ENCODE peak calls at places on chromosomes 16 and 17, in five cellular contexts. E is M059J; R is GDM1; Q is activated CD8-positive, alpha-beta memory T cell treated with anti-CD3 and anti-CD28 coated beads, Interleukin-2, amount 10 ng/mL, durations not matched to agents 7 days and 5 days; T is activated CD4-positive, alpha-beta T cell treated with anti-CD3 and anti-CD28 coated beads for 36 hours. Z is an unnamed sample.

GRCh38 chr17:82985436-82985820 is 94.0 kb upstream of the METRNL start:
- DNase-seq in E (no peak), R (no peak), Q (no peak), T (no peak), Z (no peak)

GRCh38 chr17:7769854-7770253 is 52.3 kb downstream of the DNAH2 start:
- DNase-seq in E (no peak), R (no peak), Q (no peak), T (no peak), Z (no peak)

GRCh38 chr16:66298006-66298405 is 68.5 kb upstream of the CDH5 start:
- DNase-seq in E (no peak), R (no peak), Q (peak; percentile 36), T (no peak), Z (no peak)

GRCh38 chr16:84156342-84156784 is 11.3 kb downstream of the DNAAF1 start:
- DNase-seq in E (peak; percentile 61), R (no peak), Q (no peak), T (no peak), Z (peak; percentile 24)

GRCh38 chr17:66268247-66268927 is 34.0 kb upstream of the PRKCA start:
- DNase-seq in E (peak; percentile 68), R (no peak), Q (no peak), T (no peak), Z (no peak)

GRCh38 chr17:59266748-59267147 is 46.4 kb downstream of the GDPD1 start:
- DNase-seq in E (no peak), R (no peak), Q (no peak), T (no peak), Z (no peak)

GRCh38 chr17:78532922-78533640 is 44.1 kb downstream of the DNAH17 start:
- DNase-seq in E (peak; percentile 84), R (no peak), Q (no peak), T (peak; percentile 61), Z (no peak)

GRCh38 chr17:50425682-50426471 is at the start of gene ACSF2:
- DNase-seq in E (peak; percentile 57), R (peak; percentile 58), Q (peak; percentile 82), T (peak; percentile 86), Z (peak; percentile 80)

GRCh38 chr16:50833929-50834328 is 92.0 kb downstream of the CYLD start:
- DNase-seq in E (no peak), R (no peak), Q (no peak), T (no peak), Z (no peak)

GRCh38 chr17:28317099-28317964 is 1.7 kb upstream of the TMEM97 start:
- DNase-seq in E (no peak), R (no peak), Q (no peak), T (no peak), Z (no peak)

GRCh38 chr16:12340151-12340733 is 363.7 kb downstream of the SNX29 start:
- DNase-seq in E (peak; percentile 83), R (no peak), Q (no peak), T (peak; percentile 58), Z (no peak)

GRCh38 chr16:17989255-17989654 is 347.3 kb downstream of the NPIPA8 start:
- DNase-seq in E (no peak), R (no peak), Q (no peak), T (no peak), Z (no peak)

GRCh38 chr17:62576382-62576781 is 51.1 kb upstream of the MRC2 start:
- DNase-seq in E (no peak), R (no peak), Q (no peak), T (no peak), Z (no peak)

GRCh38 chr17:33435716-33436301 is 142.7 kb upstream of the ASIC2 start:
- DNase-seq in E (peak; percentile 32), R (no peak), Q (no peak), T (no peak), Z (no peak)

GRCh38 chr17:73954981-73955380 is 248.5 kb upstream of the RPL38 start:
- DNase-seq in E (no peak), R (no peak), Q (no peak), T (no peak), Z (no peak)

GRCh38 chr17:2025220-2025621 is at the start of gene RTN4RL1:
- DNase-seq in E (peak; percentile 72), R (peak; percentile 66), Q (peak; percentile 77), T (peak; percentile 80), Z (peak; percentile 22)

GRCh38 chr16:85316321-85316919 is 204.1 kb upstream of the CIBAR2 start:
- DNase-seq in E (peak; percentile 47), R (peak; percentile 58), Q (peak; percentile 63), T (peak; percentile 77), Z (peak; percentile 69)

GRCh38 chr17:66564992-66565465 is 262.6 kb downstream of the PRKCA start:
- DNase-seq in E (peak; percentile 28), R (no peak), Q (peak; percentile 37), T (no peak), Z (no peak)

GRCh38 chr17:79563237-79564013 is 47.4 kb downstream of the RBFOX3 start:
- DNase-seq in E (peak; percentile 27), R (no peak), Q (no peak), T (no peak), Z (no peak)

GRCh38 chr17:7232114-7232513 is 2.2 kb downstream of the DVL2 start:
- DNase-seq in E (no peak), R (no peak), Q (no peak), T (no peak), Z (no peak)

GRCh38 chr17:38656959-38657823 is 17.6 kb downstream of the EPOP start:
- DNase-seq in E (no peak), R (no peak), Q (no peak), T (no peak), Z (peak; percentile 65)

GRCh38 chr16:85342348-85342747 is 230.1 kb upstream of the CIBAR2 start:
- DNase-seq in E (no peak), R (no peak), Q (no peak), T (no peak), Z (no peak)

GRCh38 chr17:10769840-10770239 is 34.1 kb downstream of the TMEM238L start:
- DNase-seq in E (no peak), R (no peak), Q (no peak), T (no peak), Z (no peak)

GRCh38 chr17:49035470-49036269 is 38.5 kb downstream of the IGF2BP1 start:
- DNase-seq in E (peak; percentile 14), R (peak; percentile 8), Q (peak; percentile 54), T (peak; percentile 63), Z (peak; percentile 71)

GRCh38 chr16:2002406-2003230 is 7.0 kb downstream of the ZNF598 start:
- DNase-seq in E (no peak), R (no peak), Q (no peak), T (no peak), Z (no peak)

GRCh38 chr17:15453782-15454181 is 13.6 kb downstream of the CDRT4 start:
- DNase-seq in E (no peak), R (no peak), Q (no peak), T (no peak), Z (no peak)

GRCh38 chr16:30555848-30556473 is 2.2 kb downstream of the ZNF764 start:
- DNase-seq in E (no peak), R (no peak), Q (no peak), T (no peak), Z (no peak)

GRCh38 chr16:30609002-30609927 is 924 bp downstream of the ZNF689 start:
- DNase-seq in E (peak; percentile 38), R (peak; percentile 35), Q (peak; percentile 63), T (peak; percentile 67), Z (no peak)

GRCh38 chr17:29107933-29108805 is 65.2 kb downstream of the PIPOX start:
- DNase-seq in E (peak; percentile 84), R (no peak), Q (no peak), T (no peak), Z (no peak)

GRCh38 chr17:81651692-81652091 is 4.7 kb downstream of the PDE6G start:
- DNase-seq in E (peak; percentile 96), R (no peak), Q (no peak), T (no peak), Z (no peak)

GRCh38 chr17:76515291-76515949 is 14.2 kb upstream of the RHBDF2 start:
- DNase-seq in E (peak; percentile 92), R (peak; percentile 70), Q (peak; percentile 91), T (peak; percentile 86), Z (peak; percentile 56)

GRCh38 chr17:29585080-29585751 is 4.2 kb downstream of the GIT1 start:
- DNase-seq in E (no peak), R (no peak), Q (no peak), T (peak; percentile 52), Z (peak; percentile 9)

GRCh38 chr17:81556863-81557262 is 4.7 kb upstream of the FAAP100 start:
- DNase-seq in E (no peak), R (no peak), Q (no peak), T (no peak), Z (no peak)

GRCh38 chr16:84827131-84827574 is 7.4 kb downstream of the CRISPLD2 start:
- DNase-seq in E (no peak), R (no peak), Q (no peak), T (no peak), Z (no peak)

GRCh38 chr16:3475604-3476375 is 19.5 kb downstream of the C16orf90 start:
- DNase-seq in E (no peak), R (no peak), Q (no peak), T (no peak), Z (no peak)

GRCh38 chr17:33520404-33521032 is 227.4 kb upstream of the ASIC2 start:
- DNase-seq in E (no peak), R (peak; percentile 14), Q (peak; percentile 49), T (peak; percentile 76), Z (peak; percentile 5)

GRCh38 chr16:15434425-15435215 is at the start of gene BMERB1:
- DNase-seq in E (peak; percentile 72), R (peak; percentile 49), Q (peak; percentile 70), T (peak; percentile 79), Z (no peak)